ENCODE peak calls at places on chromosomes 4 and X, in four cellular contexts. M is GM12878, A is H1, C is HepG2. X is an unnamed sample. For H3K36me3, the result is how much of the 10 kb centered on the place peaks cover.

GRCh38 chrX:134733595-134733994 is 75.3 kb upstream of the PLAC1 start:
- DNase-seq in M (no peak), C (no peak), A (no peak), X (no peak)

GRCh38 chrX:317424-318067 is 1.1 kb downstream of the GTPBP6 start:
- DNase-seq in M (no peak), A (no peak), C (no peak), X (no peak)

GRCh38 chr4:38292529-38292928 is 332.3 kb downstream of the PTTG2 start:
- DNase-seq in C (peak), M (no peak), A (no peak), X (no peak)

GRCh38 chr4:119693127-119693526 is 64.5 kb upstream of the PDE5A start:
- DNase-seq in M (no peak), A (no peak), C (no peak), X (no peak)

GRCh38 chr4:121789960-121790829 is 10.9 kb upstream of the EXOSC9 start:
- DNase-seq in C (no peak), A (no peak), M (no peak), X (no peak)

GRCh38 chr4:129804458-129804981 is 708.6 kb downstream of the C4orf33 start:
- DNase-seq in A (no peak), C (no peak), M (no peak), X (no peak)

GRCh38 chr4:95106408-95106928 is 348.7 kb downstream of the BMPR1B start:
- DNase-seq in M (no peak), C (no peak), A (no peak), X (no peak)

GRCh38 chr4:75666299-75666698 is 6.9 kb downstream of the G3BP2 start:
- DNase-seq in A (no peak), C (no peak), M (no peak), X (no peak)

GRCh38 chrX:115333446-115333845 is 43.9 kb downstream of the LUZP4 start:
- DNase-seq in M (no peak), C (no peak), A (no peak), X (no peak)

GRCh38 chr4:140168474-140168873 is 14.5 kb upstream of the MAML3 start:
- DNase-seq in M (no peak), A (no peak), C (no peak), X (no peak)

GRCh38 chrX:138067415-138067814 is 501.5 kb downstream of the ZIC3 start:
- DNase-seq in C (no peak), M (no peak), A (no peak), X (no peak)

GRCh38 chr4:116397714-116398113 is 687.7 kb downstream of the TRAM1L1 start:
- DNase-seq in C (no peak), A (no peak), M (no peak), X (no peak)

GRCh38 chr4:77826280-77826679 is 7.1 kb upstream of the CNOT6L start:
- DNase-seq in C (no peak), M (no peak), A (no peak), X (no peak)

GRCh38 chrX:9880912-9881311 is 86.2 kb upstream of the CLDN34 start:
- DNase-seq in A (no peak), M (no peak), C (no peak), X (no peak)

GRCh38 chrX:74304016-74304415 is at the start of gene ZCCHC13:
- DNase-seq in M (no peak), A (no peak), C (no peak), X (no peak)

GRCh38 chr4:8674311-8674885 is 81.8 kb downstream of the CPZ start:
- DNase-seq in C (no peak), A (no peak), M (no peak), X (no peak)

GRCh38 chrX:108165349-108166111 is 74.0 kb downstream of the ATG4A start:
- DNase-seq in M (no peak), C (peak), A (peak), X (peak)

GRCh38 chr4:143432258-143432591 is 81.3 kb upstream of the SMARCA5 start:
- DNase-seq in C (no peak), M (no peak), A (no peak), X (no peak)

GRCh38 chr4:172073590-172073989 is 260.4 kb downstream of the GALNTL6 start:
- DNase-seq in M (no peak), A (no peak), C (no peak), X (no peak)

GRCh38 chrX:47562615-47563243 is 1.7 kb downstream of the ARAF start:
- DNase-seq in M (no peak), C (no peak), A (no peak), X (no peak)

GRCh38 chrX:110699109-110699508 is 96.5 kb downstream of the CHRDL1 start:
- DNase-seq in A (no peak), M (no peak), C (no peak), X (no peak)

GRCh38 chr4:133474511-133474910 is 325.4 kb downstream of the PCDH10 start:
- DNase-seq in C (no peak), A (no peak), M (no peak), X (no peak)

GRCh38 chr4:133476064-133476463 is 327.0 kb downstream of the PCDH10 start:
- DNase-seq in A (no peak), M (no peak), C (no peak), X (no peak)
- H3K4me3 ChIP-seq in A (no peak), M (no peak), C (no peak), X (no peak)

GRCh38 chr4:80036306-80036705 is 36.7 kb downstream of the ANTXR2 start:
- DNase-seq in M (no peak), C (no peak), A (no peak), X (no peak)

GRCh38 chr4:80033581-80033980 is 39.4 kb downstream of the ANTXR2 start:
- DNase-seq in C (no peak), M (no peak), A (no peak), X (no peak)

GRCh38 chr4:80037864-80038263 is 35.2 kb downstream of the ANTXR2 start:
- DNase-seq in M (no peak), A (no peak), C (no peak), X (no peak)

GRCh38 chr4:80036949-80037348 is 36.1 kb downstream of the ANTXR2 start:
- DNase-seq in C (no peak), A (no peak), M (no peak), X (no peak)

DNA sequence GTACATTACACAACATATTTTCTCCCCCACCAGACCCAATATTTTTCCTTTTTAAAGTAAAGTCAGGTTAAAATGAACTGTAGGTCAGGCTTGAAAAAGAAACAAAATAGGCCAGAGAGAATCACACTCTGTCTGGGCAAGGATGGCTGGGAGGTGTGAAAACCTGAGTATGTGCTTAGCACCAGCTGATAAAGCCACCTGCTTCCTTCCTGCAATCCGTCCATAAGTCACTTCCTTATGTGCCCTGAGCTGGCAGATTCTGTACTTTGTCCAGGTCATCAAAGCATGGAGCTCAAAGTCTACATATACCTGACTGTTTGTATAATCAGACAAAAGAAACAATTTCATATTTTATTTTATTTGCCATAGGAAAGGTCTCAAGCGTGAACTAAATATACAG is 37.7 kb downstream of the ANTXR2 start:
- DNase-seq in C (peak), A (no peak), M (no peak), X (no peak)
- TF ChIP-seq SUZ12 in C (no peak), A (no peak), M (no peak), X (no peak)

GRCh38 chrX:153957224-153957623 is 12.8 kb upstream of the RENBP start:
- DNase-seq in C (no peak), A (no peak), M (no peak), X (no peak)
- H3K36me3 ChIP-seq in C (half or more), A (under half), M (under half), X (half or more)

GRCh38 chr4:41879552-41879951 is 55.7 kb upstream of the TMEM33 start:
- DNase-seq in C (no peak), A (no peak), M (no peak), X (no peak)

GRCh38 chr4:41877020-41877796 is 58.0 kb upstream of the TMEM33 start:
- DNase-seq in C (no peak), M (no peak), A (peak), X (no peak)

GRCh38 chr4:41878991-41879491 is 56.2 kb upstream of the TMEM33 start:
- DNase-seq in M (no peak), A (peak), C (no peak), X (no peak)

GRCh38 chr4:41880022-41880837 is 55.0 kb upstream of the TMEM33 start:
- DNase-seq in C (no peak), A (peak), M (no peak), X (no peak)

DNA sequence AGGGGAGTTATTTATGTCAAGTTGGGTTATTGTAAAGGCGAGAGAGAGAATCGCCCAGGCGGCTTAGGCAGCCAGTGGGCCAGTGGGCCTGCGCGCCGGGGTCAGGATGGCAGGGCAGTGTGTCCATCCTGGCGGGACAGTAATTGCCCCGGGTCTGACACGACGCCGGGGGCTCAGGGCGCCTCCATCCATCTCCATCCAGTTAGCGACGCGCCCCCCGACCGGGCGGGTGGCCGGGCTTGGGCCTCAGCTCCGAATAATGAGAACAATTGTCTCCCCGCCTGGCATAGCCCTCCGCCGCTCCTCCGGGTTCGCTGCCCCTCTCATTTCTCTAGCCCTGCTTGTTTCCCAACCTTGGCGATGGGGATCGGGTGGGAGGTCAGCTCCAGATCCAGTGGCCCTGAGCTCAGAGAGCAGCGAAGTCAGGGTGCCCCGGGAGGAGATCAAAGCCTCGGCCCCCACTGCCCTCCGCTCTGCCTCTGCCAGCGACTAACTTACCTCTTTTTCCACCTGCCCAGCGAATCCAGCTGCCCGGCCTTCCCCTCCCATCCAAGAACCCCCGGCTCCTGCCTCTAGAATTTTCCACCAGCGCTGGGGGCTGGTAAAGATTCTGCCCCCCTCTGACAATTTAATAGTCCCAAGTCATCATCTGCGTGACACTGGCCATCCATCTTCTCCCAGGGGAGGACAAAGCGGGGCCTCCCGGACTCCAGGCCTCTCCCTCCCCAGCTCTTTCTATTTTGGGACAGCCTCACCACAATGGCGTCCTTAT is 56.9 kb upstream of the TMEM33 start:
- DNase-seq in M (no peak), A (peak), C (no peak), X (no peak)
- H3K4me3 ChIP-seq in M (no peak), A (peak), C (no peak), X (no peak)

DNA sequence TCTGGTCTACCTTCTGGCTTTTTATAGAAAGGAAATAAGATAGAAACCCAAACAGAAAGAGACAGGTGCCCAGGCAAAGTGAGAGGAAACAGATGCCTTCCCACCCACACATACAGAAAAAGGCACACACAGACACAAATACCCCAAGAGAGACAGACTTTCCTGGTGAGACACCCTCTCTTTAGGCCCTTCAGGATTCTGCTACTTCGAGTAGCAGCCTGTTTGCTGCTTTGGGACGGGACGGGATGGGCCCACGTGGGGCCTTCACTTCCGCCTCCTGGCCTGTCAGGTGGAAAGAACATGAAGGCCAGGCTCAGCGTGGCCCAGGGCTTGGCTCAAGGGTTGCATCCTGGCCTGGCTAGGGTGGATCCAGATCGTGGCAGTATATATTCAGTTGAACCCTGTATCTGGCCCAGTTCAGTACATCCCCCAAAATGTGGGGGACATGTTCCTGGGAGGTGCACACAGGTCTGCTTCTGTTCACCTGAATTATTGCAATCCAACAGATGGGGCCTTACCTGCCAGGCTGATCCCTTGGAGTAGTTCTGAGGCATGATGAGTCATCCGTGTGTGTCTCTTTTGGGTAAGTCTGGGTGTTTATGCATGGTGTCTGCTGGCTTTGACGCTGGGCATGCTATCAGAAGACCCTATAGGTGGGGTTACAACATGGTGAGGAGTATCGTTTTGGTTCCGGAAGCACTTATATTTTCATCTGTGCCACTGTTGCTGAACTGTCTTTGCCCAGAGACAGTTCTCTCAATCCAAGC is 2.4 kb downstream of the ZNF275 start:
- DNase-seq in A (no peak), C (no peak), M (no peak), X (no peak)
- TF ChIP-seq SUZ12 in A (no peak), C (no peak), M (no peak), X (no peak)

DNA sequence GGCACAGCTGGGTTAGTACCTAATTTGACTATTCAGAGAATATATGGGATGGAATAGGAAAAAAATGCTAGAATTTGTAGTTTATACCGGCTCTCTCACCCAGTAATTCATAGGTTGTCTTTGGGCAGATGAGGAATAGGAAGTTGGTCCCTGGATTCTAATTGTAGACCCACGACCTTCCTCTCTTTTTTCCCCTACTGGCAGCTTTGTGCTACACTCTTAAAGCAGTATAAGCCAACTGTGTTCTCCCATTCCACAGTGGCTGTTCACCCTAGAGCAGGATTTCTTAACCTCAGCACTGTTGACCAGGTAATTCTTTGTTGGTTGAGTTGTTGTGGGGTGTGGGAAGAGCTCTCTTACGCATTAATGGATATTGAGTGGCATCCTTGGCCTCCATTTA is 92.9 kb downstream of the FNIP2 start:
- DNase-seq in C (no peak), A (no peak), M (no peak), X (no peak)
- H3K36me3 ChIP-seq in C (under half), A (under half), M (under half), X (under half)

GRCh38 chr4:177448850-177449249 is 6.6 kb upstream of the AGA start:
- DNase-seq in A (no peak), M (no peak), C (no peak), X (no peak)

GRCh38 chr4:177447417-177448004 is 5.3 kb upstream of the AGA start:
- DNase-seq in A (no peak), C (no peak), M (no peak), X (no peak)

GRCh38 chr4:177444911-177445736 is 2.9 kb upstream of the AGA start:
- DNase-seq in C (no peak), M (no peak), A (no peak), X (no peak)

GRCh38 chr4:177442623-177443155 is 452 bp upstream of the AGA start:
- DNase-seq in M (peak), C (peak), A (no peak), X (no peak)

GRCh38 chr4:177446571-177446970 is 4.3 kb upstream of the AGA start:
- DNase-seq in A (no peak), M (no peak), C (no peak), X (no peak)
- H3K4me3 ChIP-seq in A (no peak), M (no peak), C (no peak), X (no peak)

GRCh38 chr4:39308576-39308975 is 57.6 kb downstream of the RFC1 start:
- DNase-seq in C (no peak), M (no peak), A (no peak), X (no peak)

GRCh38 chr4:39303871-39304270 is 62.3 kb downstream of the RFC1 start:
- DNase-seq in C (no peak), M (no peak), A (no peak), X (no peak)

GRCh38 chr4:39304651-39305050 is 61.5 kb downstream of the RFC1 start:
- DNase-seq in C (no peak), A (no peak), M (no peak), X (no peak)

GRCh38 chr4:39302901-39303300 is 63.3 kb downstream of the RFC1 start:
- DNase-seq in C (no peak), M (no peak), A (no peak), X (no peak)

GRCh38 chr4:39305902-39306677 is 60.1 kb downstream of the RFC1 start:
- DNase-seq in M (no peak), C (no peak), A (no peak), X (no peak)
- TF ChIP-seq SUZ12 in M (no peak), C (no peak), A (no peak), X (no peak)

DNA sequence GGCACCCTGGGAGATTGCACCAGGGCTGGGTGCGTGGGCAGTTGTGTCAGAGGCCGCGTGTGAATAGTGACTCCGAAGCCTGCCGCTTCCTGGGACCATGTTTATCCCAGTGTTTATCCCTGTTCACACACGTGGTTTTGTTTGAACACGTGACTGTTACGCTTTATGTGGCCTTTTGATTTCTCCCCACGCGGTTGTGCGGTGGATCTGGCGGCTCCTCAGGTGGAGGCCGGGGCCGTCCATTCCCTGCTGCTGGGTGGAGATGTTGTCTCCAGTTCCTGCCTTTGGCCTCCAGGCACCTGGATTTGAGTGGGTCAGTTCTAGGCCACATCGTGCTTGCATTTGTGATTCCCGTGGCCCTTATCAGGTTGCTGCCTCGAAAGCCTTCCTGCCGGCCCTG is 35.1 kb downstream of the NELFA start:
- DNase-seq in A (no peak), M (no peak), C (no peak), X (no peak)
- H3K36me3 ChIP-seq in A (under half), M (under half), C (half or more), X (half or more)

DNA sequence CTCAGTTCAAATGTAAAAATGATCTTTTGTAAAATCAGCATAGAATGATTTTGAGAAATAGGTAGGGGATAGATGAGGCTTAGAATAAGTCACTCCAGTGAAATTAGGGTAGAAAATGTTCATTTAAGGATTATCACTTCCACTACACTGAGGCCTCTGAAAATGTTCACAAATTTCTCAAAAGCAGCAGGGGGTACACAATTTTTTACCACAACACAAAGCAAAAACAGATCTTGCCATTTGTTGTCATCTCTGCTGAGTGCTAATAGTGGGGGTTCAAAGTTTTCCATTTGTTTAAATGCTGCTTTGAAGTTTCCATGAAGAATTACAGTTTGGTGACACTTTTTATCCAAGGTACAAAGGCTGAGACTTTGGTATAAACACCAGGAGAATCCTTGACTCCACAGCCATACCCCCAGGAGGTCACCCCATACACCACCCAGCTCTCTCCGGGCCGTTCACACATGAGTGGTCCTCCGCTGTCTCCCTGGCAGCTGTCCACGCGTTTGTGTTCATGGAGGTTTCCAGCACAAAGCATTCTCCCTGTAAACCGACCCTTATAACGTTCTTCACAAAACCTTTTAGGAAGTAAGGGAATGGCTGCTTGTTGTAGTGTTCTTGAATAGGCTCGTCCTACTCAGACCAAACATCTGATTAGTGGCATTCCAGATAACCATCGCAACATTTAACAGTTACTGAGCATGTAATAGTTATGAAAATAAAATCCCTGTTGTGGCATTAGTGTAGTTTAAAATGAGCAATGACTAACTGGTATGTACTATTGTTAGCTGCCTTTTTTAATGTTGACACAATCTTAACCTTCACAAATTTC is 71.0 kb downstream of the PRSS12 start:
- DNase-seq in M (no peak), A (no peak), C (peak), X (no peak)
- H3K4me3 ChIP-seq in M (peak), A (no peak), C (no peak), X (no peak)

X was measured in NT2/D1.